ENCODE peak calls at places on chromosomes 16 and 17, in four cellular contexts. B is SK-N-SH, D is K562, T is HepG2. Z is an unnamed sample.

GRCh38 chr17:74280093-74280513 is 6.1 kb downstream of the DNAI2 start:
- DNase-seq in D (no peak), T (no peak), B (no peak), Z (no peak)

GRCh38 chr17:62995377-62995885 is 29.4 kb downstream of the TANC2 start:
- DNase-seq in D (peak), B (peak), T (peak), Z (peak)

GRCh38 chr17:40153603-40154238 is 13.4 kb downstream of the CASC3 start:
- DNase-seq in B (no peak), D (no peak), T (no peak), Z (no peak)

GRCh38 chr17:31830971-31831755 is 27.9 kb downstream of the COPRS start:
- DNase-seq in D (no peak), B (no peak), T (no peak), Z (no peak)

GRCh38 chr16:15043344-15043743 is 12.5 kb downstream of the NTAN1 start:
- DNase-seq in D (no peak), B (no peak), T (no peak), Z (no peak)

GRCh38 chr16:87392823-87393679 is 915 bp downstream of the MAP1LC3B start:
- DNase-seq in D (peak), B (peak), T (no peak), Z (peak)

GRCh38 chr17:73634629-73635028 is 9.6 kb downstream of the SDK2 start:
- DNase-seq in B (no peak), D (no peak), T (no peak), Z (no peak)

GRCh38 chr17:3003401-3004149 is 59.8 kb downstream of the OR1D5 start:
- DNase-seq in D (no peak), B (no peak), T (no peak), Z (no peak)

GRCh38 chr16:46715769-46716305 is 26.4 kb downstream of the ORC6 start:
- DNase-seq in T (no peak), B (no peak), D (no peak), Z (no peak)

GRCh38 chr17:76687278-76688164 is 23.2 kb downstream of the MXRA7 start:
- DNase-seq in T (no peak), D (no peak), B (no peak), Z (no peak)

GRCh38 chr17:5257124-5257523 is 22.5 kb upstream of the SCIMP start:
- DNase-seq in B (no peak), T (no peak), D (no peak), Z (no peak)

GRCh38 chr16:1657841-1658240 is 20.2 kb upstream of the JPT2 start:
- DNase-seq in T (no peak), D (no peak), B (no peak), Z (no peak)

GRCh38 chr17:44363613-44364159 is at the start of gene FAM171A2:
- DNase-seq in T (no peak), B (peak), D (peak), Z (peak)
- TF ChIP-seq FOXJ3 in T (no peak), B (no peak), D (no peak), Z (no peak)

GRCh38 chr17:20008242-20009051 is 712 bp upstream of the SPECC1 start:
- DNase-seq in D (peak), B (peak), T (no peak), Z (peak)

GRCh38 chr17:20010886-20011402 is 1.8 kb downstream of the SPECC1 start:
- DNase-seq in T (no peak), D (no peak), B (no peak), Z (no peak)

GRCh38 chr17:20009302-20010098 is at the start of gene SPECC1:
- DNase-seq in B (peak), D (peak), T (peak), Z (peak)

GRCh38 chr17:20009052-20009301 is 182 bp upstream of the SPECC1 start:
- DNase-seq in T (no peak), D (no peak), B (no peak), Z (no peak)

DNA sequence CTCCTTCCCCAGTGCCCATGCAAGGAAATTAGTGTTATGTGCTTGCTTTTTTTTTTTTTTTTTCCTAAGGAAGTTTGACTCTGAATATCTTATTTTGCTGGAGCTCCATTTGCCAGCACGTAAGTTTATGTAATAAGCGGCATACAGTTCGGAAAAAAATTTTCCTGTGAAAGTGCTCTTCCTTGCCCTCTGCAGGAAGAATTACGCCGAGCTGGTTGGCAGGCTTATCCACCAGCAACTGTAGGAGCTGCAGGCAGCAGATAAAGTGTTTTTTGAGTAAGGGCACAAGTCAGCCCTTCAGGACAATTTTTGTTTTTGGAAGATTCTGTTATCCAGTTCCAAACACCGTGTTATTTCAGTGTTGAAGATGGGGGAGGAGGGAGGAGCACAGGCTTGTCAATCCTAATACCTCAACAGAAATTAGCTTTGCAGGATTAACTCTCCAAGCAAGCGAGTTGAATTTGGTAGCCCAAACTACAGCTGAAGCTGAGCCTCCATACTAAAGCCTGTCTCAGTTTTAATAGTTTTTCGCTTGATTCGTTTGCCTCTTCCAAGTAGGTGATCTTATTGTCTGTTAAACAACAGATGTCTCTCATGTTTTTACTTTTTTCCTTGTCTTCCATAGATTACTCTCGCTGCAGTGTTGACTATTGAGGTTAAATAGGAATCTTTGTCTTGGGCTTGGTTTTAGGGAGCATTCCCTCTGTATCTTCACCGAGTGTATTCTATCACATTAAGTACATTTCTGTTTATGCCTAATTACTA is 1.1 kb downstream of the SPECC1 start:
- DNase-seq in D (peak), B (peak), T (peak), Z (peak)
- TF ChIP-seq FOXJ3 in D (no peak), B (no peak), T (no peak), Z (no peak)

DNA sequence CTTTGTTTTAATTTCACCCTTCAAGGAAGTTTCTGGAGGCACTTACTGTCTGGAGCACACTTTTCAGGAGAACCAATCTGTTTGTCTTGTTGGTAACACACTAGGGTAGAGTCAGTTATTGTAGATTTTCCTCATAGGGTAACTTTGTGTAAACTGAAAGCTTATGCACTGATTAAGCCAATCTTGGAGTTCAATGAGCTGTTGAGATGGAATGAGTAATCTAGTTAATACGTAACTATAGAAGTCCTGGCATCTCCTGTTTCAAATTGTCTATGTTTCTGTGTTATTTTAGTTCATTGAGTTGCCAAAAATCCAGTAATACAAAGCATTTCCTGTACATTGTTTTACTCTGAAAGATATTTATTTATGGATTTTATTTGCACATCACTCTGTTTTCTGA is 111.6 kb upstream of the HAS3 start:
- DNase-seq in T (peak), D (no peak), B (no peak), Z (no peak)
- TF ChIP-seq FOXJ3 in T (no peak), D (no peak), B (no peak), Z (no peak)

GRCh38 chr17:65171753-65172152 is 34.6 kb downstream of the RGS9 start:
- DNase-seq in B (no peak), T (no peak), D (no peak), Z (no peak)
- TF ChIP-seq FOXJ3 in B (no peak), T (no peak), D (no peak), Z (no peak)

GRCh38 chr16:10870808-10871156 is 6.2 kb upstream of the CIITA start:
- DNase-seq in T (no peak), D (no peak), B (no peak), Z (no peak)

GRCh38 chr16:10870137-10870776 is 6.7 kb upstream of the CIITA start:
- DNase-seq in T (peak), B (no peak), D (no peak), Z (no peak)

GRCh38 chr16:10868089-10868488 is 8.9 kb upstream of the CIITA start:
- DNase-seq in D (no peak), B (no peak), T (no peak), Z (no peak)

GRCh38 chr16:10868562-10869469 is 8.2 kb upstream of the CIITA start:
- DNase-seq in T (no peak), B (no peak), D (no peak), Z (no peak)

GRCh38 chr16:10871157-10871991 is 5.6 kb upstream of the CIITA start:
- DNase-seq in B (no peak), D (no peak), T (peak), Z (no peak)
- TF ChIP-seq FOXJ3 in B (no peak), D (no peak), T (no peak), Z (no peak)

GRCh38 chr17:77869665-77870132 is 88.8 kb upstream of the TNRC6C start:
- DNase-seq in B (no peak), D (no peak), T (no peak), Z (no peak)
- TF ChIP-seq FOXJ3 in B (no peak), D (no peak), T (no peak), Z (no peak)

GRCh38 chr17:61149106-61149505 is 250.5 kb upstream of the TBX2 start:
- DNase-seq in T (no peak), B (no peak), D (no peak), Z (no peak)
- TF ChIP-seq FOXJ3 in T (no peak), B (no peak), D (no peak), Z (no peak)

Z was measured in WTC11.